ENCODE peak calls at places on chromosomes 6 and 20, in five cellular contexts. One of them, this sample, is unnamed.
A peak's percentile ranks its signal among the peaks of the same experiment; 100 is the strongest.

GRCh38 chr6:79384845-79385244 is 150.4 kb upstream of the HMGN3 start:
- DNase-seq in ELR: no peak
- DNase-seq in MV-4-11: no peak
- DNase-seq in nucleus accumbens: no peak
- DNase-seq in mucosa of descending colon: no peak
- DNase-seq in this sample: no peak

GRCh38 chr6:166507809-166508373 is 78.6 kb downstream of the RAMACL start:
- DNase-seq in nucleus accumbens: no peak
- DNase-seq in mucosa of descending colon: no peak
- DNase-seq in ELR: no peak
- DNase-seq in MV-4-11: no peak
- DNase-seq in this sample: no peak

GRCh38 chr20:60695223-60695622 is 556.8 kb upstream of the CDH4 start:
- DNase-seq in nucleus accumbens: peak; percentile 41
- DNase-seq in MV-4-11: peak; percentile 88
- DNase-seq in ELR: peak; percentile 80
- DNase-seq in mucosa of descending colon: no peak
- DNase-seq in this sample: no peak

GRCh38 chr20:653110-653589 is at the start of gene SRXN1:
- DNase-seq in nucleus accumbens: peak; percentile 38
- DNase-seq in mucosa of descending colon: peak; percentile 89
- DNase-seq in MV-4-11: peak; percentile 68
- DNase-seq in ELR: peak; percentile 95
- DNase-seq in this sample: peak; percentile 41

GRCh38 chr20:32356935-32357868 is 929 bp upstream of the ASXL1 start:
- DNase-seq in mucosa of descending colon: peak; percentile 54
- DNase-seq in ELR: peak; percentile 86
- DNase-seq in MV-4-11: no peak
- DNase-seq in nucleus accumbens: no peak
- DNase-seq in this sample: no peak

GRCh38 chr20:40326794-40327193 is 362.2 kb downstream of the MAFB start:
- DNase-seq in nucleus accumbens: no peak
- DNase-seq in ELR: no peak
- DNase-seq in MV-4-11: peak; percentile 37
- DNase-seq in mucosa of descending colon: no peak
- DNase-seq in this sample: no peak

GRCh38 chr6:143115698-143116097 is 55.0 kb downstream of the AIG1 start:
- DNase-seq in ELR: no peak
- DNase-seq in nucleus accumbens: no peak
- DNase-seq in MV-4-11: no peak
- DNase-seq in mucosa of descending colon: no peak
- DNase-seq in this sample: no peak

GRCh38 chr6:167409078-167409477 is 84.2 kb downstream of the TTLL2 start:
- DNase-seq in mucosa of descending colon: no peak
- DNase-seq in ELR: no peak
- DNase-seq in MV-4-11: no peak
- DNase-seq in nucleus accumbens: no peak
- DNase-seq in this sample: no peak

GRCh38 chr20:62317167-62317655 is 14.4 kb downstream of the ADRM1 start:
- DNase-seq in nucleus accumbens: no peak
- DNase-seq in mucosa of descending colon: no peak
- DNase-seq in ELR: no peak
- DNase-seq in MV-4-11: no peak
- DNase-seq in this sample: no peak

GRCh38 chr20:3409417-3409816 is 1.9 kb upstream of the DNAAF9 start:
- DNase-seq in nucleus accumbens: no peak
- DNase-seq in mucosa of descending colon: no peak
- DNase-seq in ELR: no peak
- DNase-seq in MV-4-11: no peak
- DNase-seq in this sample: no peak

GRCh38 chr20:43938932-43939761 is 24.5 kb downstream of the TOX2 start:
- DNase-seq in nucleus accumbens: no peak
- DNase-seq in ELR: peak; percentile 99
- DNase-seq in MV-4-11: peak; percentile 97
- DNase-seq in mucosa of descending colon: peak; percentile 53
- DNase-seq in this sample: peak; percentile 92

GRCh38 chr20:1345030-1345755 is 16.3 kb upstream of the SDCBP2 start:
- DNase-seq in mucosa of descending colon: no peak
- DNase-seq in ELR: peak; percentile 32
- DNase-seq in MV-4-11: no peak
- DNase-seq in nucleus accumbens: no peak
- DNase-seq in this sample: no peak

GRCh38 chr6:13764996-13765395 is 49.4 kb downstream of the MCUR1 start:
- DNase-seq in MV-4-11: no peak
- DNase-seq in ELR: no peak
- DNase-seq in mucosa of descending colon: no peak
- DNase-seq in nucleus accumbens: no peak
- DNase-seq in this sample: no peak

This sample was measured in GF-D8.